ENCODE peak calls at places on chromosomes 2 and 18, in nine cellular contexts. X is neural progenitor cell, F is PC-3, U is GM23248, M is SK-N-SH, D is HCT116, C is OCI-LY7, E is hepatocyte, B is MM.1S. I is an unnamed sample.

GRCh38 chr2:121099329-121100318 is 185.4 kb downstream of the TFCP2L1 start:
- DNase-seq in U (peak; percentile 32), E (no peak), M (peak; percentile 65), D (peak; percentile 18), X (peak; percentile 39), C (peak; percentile 11), B (no peak), F (peak; percentile 59), I (peak; percentile 68)

GRCh38 chr2:112486895-112487294 is 4.9 kb downstream of the TTL start:
- DNase-seq in F (no peak), M (no peak), D (no peak), B (no peak), E (no peak), C (no peak), X (no peak), U (no peak), I (no peak)

GRCh38 chr2:226644342-226644957 is 155.2 kb downstream of the IRS1 start:
- DNase-seq in B (no peak), M (no peak), X (no peak), D (no peak), E (no peak), U (peak; percentile 88), F (no peak), C (no peak), I (no peak)

GRCh38 chr2:156818944-156819343 is 382.8 kb downstream of the GPD2 start:
- DNase-seq in X (no peak), F (no peak), U (peak; percentile 24), D (no peak), E (no peak), B (no peak), C (no peak), M (no peak), I (no peak)

GRCh38 chr2:37344453-37345361 is at the start of gene QPCT:
- DNase-seq in C (peak; percentile 68), M (peak; percentile 88), X (no peak), B (peak; percentile 91), F (no peak), D (no peak), U (peak; percentile 80), E (no peak), I (peak; percentile 46)

GRCh38 chr2:60094450-60094929 is 459.0 kb downstream of the BCL11A start:
- DNase-seq in E (peak; percentile 75), B (peak; percentile 66), X (no peak), D (no peak), F (no peak), M (no peak), C (no peak), U (no peak), I (peak; percentile 35)

GRCh38 chr2:224033601-224034000 is 5.5 kb downstream of the SERPINE2 start:
- DNase-seq in B (no peak), F (no peak), U (no peak), D (no peak), C (no peak), E (no peak), M (no peak), X (no peak), I (no peak)

GRCh38 chr2:128593518-128594272 is 275.0 kb upstream of the HS6ST1 start:
- DNase-seq in C (no peak), F (no peak), D (no peak), X (peak; percentile 55), M (no peak), U (no peak), E (peak; percentile 53), B (no peak), I (no peak)

DNA sequence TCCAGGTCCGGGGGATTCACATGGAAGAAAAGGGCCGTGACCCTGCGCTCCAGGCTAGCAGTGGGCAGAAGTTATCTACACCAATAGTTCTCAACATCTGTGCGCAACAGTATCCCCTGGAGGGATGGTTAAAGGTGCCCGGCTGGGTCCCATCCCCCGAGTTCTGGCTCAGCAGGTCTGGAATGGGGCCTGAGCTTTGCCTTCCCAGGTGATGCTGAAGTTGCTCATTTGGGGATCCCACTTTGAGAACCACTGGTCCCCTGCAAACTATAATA is 31.1 kb downstream of the DNMT3A start:
- DNase-seq in B (no peak), D (no peak), M (no peak), C (no peak), E (no peak), F (no peak), U (no peak), X (no peak), I (no peak)
- TF ChIP-seq EZH2phosphoT487 in B (no peak), D (no peak), M (no peak), C (no peak), E (no peak), F (no peak), U (no peak), X (no peak), I (no peak)

GRCh38 chr2:74413001-74413698 is 8.3 kb downstream of the C2orf81 start:
- DNase-seq in U (no peak), C (no peak), M (no peak), F (no peak), D (no peak), E (peak; percentile 53), X (no peak), B (no peak), I (no peak)

GRCh38 chr2:74415762-74416395 is 5.5 kb downstream of the C2orf81 start:
- DNase-seq in E (no peak), M (peak; percentile 19), C (no peak), U (peak; percentile 37), B (no peak), F (no peak), X (no peak), D (no peak), I (peak; percentile 91)

GRCh38 chr2:74414913-74415761 is 6.3 kb downstream of the C2orf81 start:
- DNase-seq in B (no peak), M (peak; percentile 28), C (no peak), F (no peak), D (no peak), E (no peak), X (no peak), U (peak; percentile 74), I (peak; percentile 81)

GRCh38 chr2:74416721-74417120 is 4.7 kb downstream of the C2orf81 start:
- DNase-seq in M (peak; percentile 47), D (no peak), U (no peak), B (no peak), F (no peak), E (no peak), C (no peak), X (no peak), I (no peak)

DNA sequence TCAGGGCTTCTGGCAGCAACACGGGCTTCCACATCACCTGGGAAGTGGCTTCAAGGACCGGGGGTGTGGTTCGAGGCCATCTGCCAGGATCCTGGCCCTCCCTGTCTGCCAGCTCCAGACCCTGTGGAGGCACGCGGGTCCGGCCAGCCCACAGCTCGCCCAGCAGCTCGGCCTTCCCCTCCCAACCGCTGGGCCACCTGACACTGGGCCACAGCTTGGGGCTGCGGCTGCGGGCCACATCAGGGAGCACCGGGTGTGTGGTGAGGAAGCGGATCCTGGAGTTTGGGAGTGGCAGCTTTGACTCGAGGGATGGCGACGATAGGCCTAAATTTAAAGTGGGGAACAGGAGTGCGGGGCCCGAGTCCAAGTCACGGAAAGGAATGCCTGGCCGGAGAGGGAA is 6.9 kb downstream of the C2orf81 start:
- DNase-seq in C (no peak), U (no peak), F (no peak), M (no peak), B (no peak), E (no peak), X (no peak), D (no peak), I (peak; percentile 59)
- H3K4me3 ChIP-seq in C (no peak overlapping the region), U (peak overlapping the region; percentile 71), F (no peak overlapping the region), M (no peak overlapping the region), B (peak overlapping the region; percentile 50), E (no peak overlapping the region), X (no peak overlapping the region), D (no peak overlapping the region), I (peak overlapping the region; percentile 71)

GRCh38 chr2:223034241-223034933 is 17.6 kb upstream of the KCNE4 start:
- DNase-seq in M (no peak), D (no peak), F (no peak), X (no peak), C (no peak), U (no peak), E (no peak), B (no peak), I (no peak)

GRCh38 chr2:223037433-223037800 is 14.6 kb upstream of the KCNE4 start:
- DNase-seq in D (no peak), C (no peak), B (no peak), U (no peak), F (no peak), X (no peak), M (no peak), E (no peak), I (no peak)

GRCh38 chr2:223027442-223027841 is 24.5 kb upstream of the KCNE4 start:
- DNase-seq in D (no peak), F (peak; percentile 76), B (no peak), U (peak; percentile 81), X (no peak), M (no peak), E (peak; percentile 16), C (no peak), I (no peak)

GRCh38 chr2:223036756-223037432 is 15.1 kb upstream of the KCNE4 start:
- DNase-seq in X (no peak), B (no peak), U (no peak), C (no peak), F (no peak), M (no peak), D (no peak), E (no peak), I (no peak)

DNA sequence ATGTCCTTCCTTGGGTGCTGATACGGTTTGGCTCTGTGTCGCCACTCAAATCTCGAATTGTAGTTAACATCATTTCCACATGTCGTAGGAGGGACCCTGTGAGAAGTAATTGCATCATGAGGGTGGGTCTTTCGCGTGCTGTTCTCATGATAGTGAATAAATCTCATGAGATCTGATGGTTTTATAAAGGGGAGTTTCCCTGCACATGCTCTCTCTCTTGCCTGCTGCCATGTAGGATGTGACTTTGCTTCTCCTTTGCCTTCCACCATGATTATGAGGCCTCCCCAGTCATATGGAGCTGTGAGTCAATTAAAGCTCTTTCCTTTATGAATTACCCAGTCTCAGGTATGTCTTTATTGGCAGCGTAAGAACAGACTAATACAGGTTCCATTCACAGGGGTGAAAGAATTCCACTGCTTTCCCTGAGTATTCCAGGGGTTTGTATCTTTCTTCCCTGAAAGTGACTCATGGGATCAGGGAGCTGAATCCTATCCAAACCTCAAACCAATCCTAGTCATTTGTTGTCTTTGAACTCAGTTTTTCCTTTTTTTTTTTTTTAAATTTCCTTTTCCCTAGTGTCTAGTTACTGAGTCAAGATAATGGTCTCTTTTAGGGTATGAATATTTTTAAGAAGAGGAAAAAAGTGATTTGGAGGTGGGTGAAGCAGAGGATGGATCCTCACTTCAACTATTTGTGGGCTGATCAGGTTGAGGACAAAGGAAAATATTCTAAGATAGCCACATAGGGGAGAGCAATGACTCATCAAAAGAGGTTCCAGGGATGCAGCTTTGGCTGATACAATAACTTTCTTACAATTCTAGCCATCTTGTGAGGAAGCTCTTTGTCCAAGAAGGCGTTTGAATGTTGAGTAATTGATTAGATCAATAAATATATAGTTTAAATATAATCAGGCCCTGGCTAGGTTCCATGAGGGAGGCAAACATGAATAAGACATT is 19.5 kb upstream of the KCNE4 start:
- DNase-seq in B (no peak), M (no peak), X (no peak), U (no peak), C (no peak), E (no peak), D (no peak), F (peak; percentile 22), I (no peak)
- TF ChIP-seq EZH2phosphoT487 in B (no peak), M (no peak), X (no peak), U (no peak), C (no peak), E (no peak), D (no peak), F (no peak), I (no peak)

GRCh38 chr18:52340466-52341378 is 725 bp downstream of the DCC start:
- DNase-seq in F (no peak), X (peak; percentile 16), B (no peak), U (no peak), E (no peak), D (no peak), M (no peak), C (no peak), I (peak; percentile 38)

GRCh38 chr18:52339891-52340371 is at the start of gene DCC:
- DNase-seq in F (peak; percentile 43), D (no peak), U (peak; percentile 58), E (peak; percentile 77), X (peak; percentile 87), C (no peak), B (peak; percentile 54), M (peak; percentile 68), I (peak; percentile 82)

GRCh38 chr18:52343138-52343537 is 3.1 kb downstream of the DCC start:
- DNase-seq in X (peak; percentile 71), C (no peak), E (peak; percentile 18), M (peak; percentile 30), U (no peak), D (no peak), B (peak; percentile 24), F (peak; percentile 3), I (peak; percentile 67)

GRCh38 chr18:52343731-52344340 is 3.8 kb downstream of the DCC start:
- DNase-seq in C (no peak), F (no peak), M (peak; percentile 65), U (no peak), D (no peak), B (no peak), X (no peak), E (no peak), I (no peak)

DNA sequence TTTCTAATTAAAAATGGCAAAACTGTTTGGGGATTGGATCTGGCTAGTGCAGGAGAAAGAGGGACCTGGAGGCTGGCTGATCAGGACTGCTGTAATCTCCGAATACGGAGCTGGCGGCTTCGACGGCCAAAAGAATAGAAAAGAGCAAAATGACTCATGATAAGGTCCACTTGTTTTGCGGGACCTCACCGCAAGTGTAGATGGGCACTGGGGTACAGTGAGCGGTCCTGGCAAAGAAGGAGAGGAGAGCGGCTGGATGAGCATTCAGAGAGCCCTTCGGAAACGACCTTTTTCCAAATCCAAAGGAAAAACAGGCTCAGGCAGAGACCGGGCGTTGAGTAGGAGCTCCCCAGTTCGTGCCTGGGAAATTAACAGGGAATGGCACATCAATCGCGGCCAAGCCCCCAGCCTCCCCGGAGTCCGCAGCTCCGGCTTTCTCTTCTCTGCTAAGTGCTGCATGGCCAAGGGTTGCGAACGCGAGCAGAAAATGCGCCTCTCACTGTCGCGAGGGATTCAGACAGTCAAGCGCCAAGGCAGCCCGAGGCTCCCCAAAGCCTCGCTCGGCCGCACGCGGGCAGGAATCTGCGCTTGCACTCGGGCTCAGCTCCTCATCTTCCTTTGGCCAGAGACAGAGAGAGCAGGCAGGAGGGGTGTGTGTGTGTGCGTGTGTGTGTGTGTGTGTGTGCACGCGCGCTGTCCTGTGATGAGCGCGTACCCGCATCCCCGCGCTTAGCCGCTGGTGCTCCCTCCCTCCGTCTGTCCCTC is 1.8 kb downstream of the DCC start:
- DNase-seq in B (no peak), D (no peak), X (peak; percentile 73), F (no peak), M (peak; percentile 50), E (peak; percentile 50), U (peak; percentile 12), C (no peak), I (peak; percentile 66)
- H3K4me3 ChIP-seq in B (no peak overlapping the region), D (no peak overlapping the region), X (peak overlapping the region; percentile 52), F (no peak overlapping the region), M (peak overlapping the region; percentile 15), E (peak overlapping the region; percentile 20), U (no peak overlapping the region), C (no peak overlapping the region), I (peak overlapping the region; percentile 88)

I was measured in GM23338.